ENCODE peak calls at places on chromosomes 16 and 17, in four cellular contexts. One of them, this sample, is unnamed.

GRCh38 chr16:81975637-81976036 is 35.6 kb downstream of the SDR42E1 start:
- DNase-seq in sigmoid colon: no peak
- DNase-seq in esophagus muscularis mucosa: no peak
- DNase-seq in K562: no peak
- DNase-seq in this sample: no peak

GRCh38 chr16:84449156-84450140 is 55.0 kb downstream of the MEAK7 start:
- DNase-seq in sigmoid colon: peak
- DNase-seq in esophagus muscularis mucosa: no peak
- DNase-seq in K562: no peak
- DNase-seq in this sample: peak

GRCh38 chr17:48578616-48579560 is 738 bp upstream of the HOXB4 start:
- DNase-seq in K562: peak
- DNase-seq in esophagus muscularis mucosa: no peak
- DNase-seq in sigmoid colon: no peak
- DNase-seq in this sample: no peak

GRCh38 chr16:69329369-69330285 is 761 bp downstream of the PDF start:
- DNase-seq in sigmoid colon: peak
- DNase-seq in esophagus muscularis mucosa: no peak
- DNase-seq in K562: no peak
- DNase-seq in this sample: no peak

GRCh38 chr16:1061769-1062505 is 10.6 kb upstream of the SSTR5 start:
- DNase-seq in K562: no peak
- DNase-seq in esophagus muscularis mucosa: no peak
- DNase-seq in sigmoid colon: no peak
- DNase-seq in this sample: no peak

GRCh38 chr17:64124609-64125008 is 5.3 kb downstream of the ERN1 start:
- DNase-seq in K562: no peak
- DNase-seq in esophagus muscularis mucosa: no peak
- DNase-seq in sigmoid colon: no peak
- DNase-seq in this sample: no peak

GRCh38 chr17:46833840-46834208 is 15.3 kb upstream of the WNT3 start:
- DNase-seq in sigmoid colon: no peak
- DNase-seq in esophagus muscularis mucosa: no peak
- DNase-seq in K562: no peak
- DNase-seq in this sample: no peak

GRCh38 chr17:34391241-34391640 is 28.2 kb upstream of the CCL1 start:
- DNase-seq in K562: no peak
- DNase-seq in esophagus muscularis mucosa: no peak
- DNase-seq in sigmoid colon: no peak
- DNase-seq in this sample: no peak

GRCh38 chr16:49366669-49367068 is 6.9 kb upstream of the C16orf78 start:
- DNase-seq in sigmoid colon: no peak
- DNase-seq in K562: no peak
- DNase-seq in esophagus muscularis mucosa: no peak
- DNase-seq in this sample: no peak

GRCh38 chr16:54077412-54077821 is 209.2 kb downstream of the IRX3 start:
- DNase-seq in sigmoid colon: no peak
- DNase-seq in K562: no peak
- DNase-seq in esophagus muscularis mucosa: no peak
- DNase-seq in this sample: no peak

GRCh38 chr16:56119138-56119537 is 72.2 kb upstream of the GNAO1 start:
- DNase-seq in sigmoid colon: no peak
- DNase-seq in esophagus muscularis mucosa: no peak
- DNase-seq in K562: no peak
- DNase-seq in this sample: no peak

GRCh38 chr16:67101301-67101675 is 8.5 kb upstream of the PHAF1 start:
- DNase-seq in sigmoid colon: no peak
- DNase-seq in K562: no peak
- DNase-seq in esophagus muscularis mucosa: no peak
- DNase-seq in this sample: no peak

GRCh38 chr17:47207143-47208067 is 1.7 kb upstream of the MYL4 start:
- DNase-seq in esophagus muscularis mucosa: peak
- DNase-seq in K562: no peak
- DNase-seq in sigmoid colon: no peak
- DNase-seq in this sample: no peak

GRCh38 chr16:9657659-9658058 is 524.6 kb downstream of the GRIN2A start:
- DNase-seq in esophagus muscularis mucosa: no peak
- DNase-seq in sigmoid colon: no peak
- DNase-seq in K562: no peak
- DNase-seq in this sample: no peak

GRCh38 chr16:2775317-2775716 is 1.8 kb downstream of the ELOB start:
- DNase-seq in sigmoid colon: no peak
- DNase-seq in esophagus muscularis mucosa: no peak
- DNase-seq in K562: no peak
- DNase-seq in this sample: no peak

GRCh38 chr16:28609631-28610594 is at the start of gene SULT1A1:
- DNase-seq in sigmoid colon: peak
- DNase-seq in esophagus muscularis mucosa: peak
- DNase-seq in K562: peak
- DNase-seq in this sample: peak

GRCh38 chr16:58177347-58177710 is 20.6 kb downstream of the CSNK2A2 start:
- DNase-seq in K562: no peak
- DNase-seq in sigmoid colon: no peak
- DNase-seq in esophagus muscularis mucosa: no peak
- DNase-seq in this sample: no peak

GRCh38 chr17:81436294-81436849 is 41.1 kb downstream of the BAHCC1 start:
- DNase-seq in sigmoid colon: peak
- DNase-seq in esophagus muscularis mucosa: no peak
- DNase-seq in K562: no peak
- DNase-seq in this sample: no peak
- TF ChIP-seq POLR2AphosphoS5 in sigmoid colon: peak
- TF ChIP-seq POLR2AphosphoS5 in esophagus muscularis mucosa: peak
- TF ChIP-seq POLR2AphosphoS5 in K562: no peak
- TF ChIP-seq POLR2AphosphoS5 in this sample: no peak

DNA sequence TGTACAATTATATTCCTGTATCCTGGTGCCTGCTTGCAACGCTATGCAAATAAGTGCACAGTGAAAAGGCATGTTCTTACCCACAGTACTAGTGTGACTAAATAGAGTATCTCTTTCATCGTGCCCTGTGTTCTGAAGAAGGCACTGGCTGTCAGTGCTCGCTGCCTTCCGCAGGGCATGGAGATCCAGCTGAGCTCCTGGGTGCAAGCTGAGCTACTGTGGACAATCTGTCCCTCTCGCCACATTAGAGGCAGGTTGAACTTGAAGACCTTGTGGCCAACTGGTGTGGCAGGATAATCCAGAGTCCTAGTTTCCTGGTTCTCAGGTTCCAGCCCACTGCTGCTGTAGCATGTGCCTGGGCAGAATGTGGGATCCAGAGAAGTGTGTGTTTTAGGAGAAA is 1.9 kb upstream of the ST6GALNAC1 start:
- DNase-seq in esophagus muscularis mucosa: no peak
- DNase-seq in sigmoid colon: no peak
- DNase-seq in K562: no peak
- DNase-seq in this sample: peak
- H3K27ac ChIP-seq in esophagus muscularis mucosa: no peak
- H3K27ac ChIP-seq in sigmoid colon: no peak
- H3K27ac ChIP-seq in K562: no peak
- H3K27ac ChIP-seq in this sample: peak

DNA sequence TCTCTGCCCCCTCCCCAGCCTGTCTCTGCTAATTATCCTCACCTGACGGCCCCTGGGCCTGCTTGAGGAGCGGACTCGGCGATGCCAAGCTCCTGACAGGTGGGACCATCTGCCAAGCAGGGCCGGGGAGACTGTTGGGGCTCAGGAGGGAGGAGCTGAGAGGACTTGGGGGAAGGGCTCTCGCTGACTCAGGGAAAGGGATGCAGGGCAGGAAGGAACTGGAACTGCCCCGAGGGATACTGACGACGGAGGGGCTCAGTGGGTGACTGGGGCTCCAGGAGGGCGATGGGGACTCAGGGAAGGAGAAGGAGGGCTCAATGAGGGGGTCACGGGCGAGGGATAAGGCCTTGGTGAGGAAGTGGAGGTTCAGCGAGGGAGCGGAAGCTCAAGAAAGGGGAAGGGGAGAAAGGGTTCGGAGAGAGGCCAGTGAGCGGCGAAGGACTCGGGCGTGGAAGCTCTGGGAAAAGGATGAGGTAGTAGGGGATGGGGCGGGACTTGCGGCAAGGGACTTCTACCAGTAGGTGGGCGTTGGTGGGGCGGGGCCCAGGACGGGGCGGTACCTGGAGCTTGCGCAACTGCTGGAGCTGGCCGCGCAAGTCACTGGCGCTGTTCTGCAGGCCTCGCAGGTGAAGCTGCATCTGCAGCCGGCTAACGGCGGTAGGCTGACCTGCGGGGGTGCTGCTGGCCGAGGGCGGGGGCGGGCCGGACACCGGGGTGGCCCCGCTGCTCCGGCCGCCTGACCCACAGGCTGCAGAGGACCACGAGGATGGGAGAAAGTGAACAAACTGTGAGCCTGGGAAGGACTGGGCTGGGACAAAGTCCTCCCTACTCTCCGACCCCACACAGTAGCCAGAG is 46.5 kb downstream of the SRCIN1 start:
- DNase-seq in K562: peak
- DNase-seq in esophagus muscularis mucosa: no peak
- DNase-seq in sigmoid colon: peak
- DNase-seq in this sample: peak
- TF ChIP-seq EP300 in K562: no peak
- TF ChIP-seq EP300 in esophagus muscularis mucosa: no peak
- TF ChIP-seq EP300 in sigmoid colon: no peak
- TF ChIP-seq EP300 in this sample: no peak

GRCh38 chr17:40118093-40118492 is 3.7 kb upstream of the MSL1 start:
- DNase-seq in K562: no peak
- DNase-seq in esophagus muscularis mucosa: no peak
- DNase-seq in sigmoid colon: no peak
- DNase-seq in this sample: no peak
- TF ChIP-seq POLR2AphosphoS5 in K562: no peak
- TF ChIP-seq POLR2AphosphoS5 in esophagus muscularis mucosa: no peak
- TF ChIP-seq POLR2AphosphoS5 in sigmoid colon: no peak
- TF ChIP-seq POLR2AphosphoS5 in this sample: no peak

GRCh38 chr17:19296786-19297778 is 59.9 kb downstream of the EPN2 start:
- DNase-seq in K562: no peak
- DNase-seq in esophagus muscularis mucosa: no peak
- DNase-seq in sigmoid colon: no peak
- DNase-seq in this sample: no peak
- H3K27ac ChIP-seq in K562: no peak
- H3K27ac ChIP-seq in esophagus muscularis mucosa: no peak
- H3K27ac ChIP-seq in sigmoid colon: peak
- H3K27ac ChIP-seq in this sample: no peak

GRCh38 chr17:3679186-3680126 is 10.8 kb downstream of the EMC6 start:
- DNase-seq in esophagus muscularis mucosa: no peak
- DNase-seq in K562: no peak
- DNase-seq in sigmoid colon: no peak
- DNase-seq in this sample: no peak
- TF ChIP-seq EP300 in esophagus muscularis mucosa: no peak
- TF ChIP-seq EP300 in K562: no peak
- TF ChIP-seq EP300 in sigmoid colon: no peak
- TF ChIP-seq EP300 in this sample: no peak

GRCh38 chr16:75957870-75958269 is 231.6 kb upstream of the CPHXL start:
- DNase-seq in K562: no peak
- DNase-seq in esophagus muscularis mucosa: no peak
- DNase-seq in sigmoid colon: no peak
- DNase-seq in this sample: no peak
- TF ChIP-seq POLR2AphosphoS5 in K562: no peak
- TF ChIP-seq POLR2AphosphoS5 in esophagus muscularis mucosa: no peak
- TF ChIP-seq POLR2AphosphoS5 in sigmoid colon: no peak
- TF ChIP-seq POLR2AphosphoS5 in this sample: no peak

DNA sequence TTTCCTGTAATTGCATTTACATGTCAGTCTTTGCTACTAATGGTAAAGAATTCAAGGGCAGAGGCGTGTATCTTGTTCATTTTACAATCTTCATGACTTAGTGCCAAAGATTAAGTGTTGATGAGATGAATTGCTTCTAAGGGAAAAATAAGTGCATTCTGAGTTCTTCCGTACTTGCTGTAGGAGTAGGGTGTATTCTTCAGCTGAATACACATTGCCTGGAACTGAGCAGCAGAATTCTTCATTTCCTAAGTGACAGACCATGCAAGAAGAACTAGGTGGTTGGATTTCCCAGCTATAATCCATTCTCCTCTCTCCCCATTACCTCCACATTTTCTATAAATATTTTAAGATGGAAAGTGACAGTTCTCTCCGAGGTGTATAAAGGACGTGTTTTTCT is 104.8 kb downstream of the CACNG3 start:
- DNase-seq in esophagus muscularis mucosa: no peak
- DNase-seq in K562: no peak
- DNase-seq in sigmoid colon: no peak
- DNase-seq in this sample: no peak
- H3K27ac ChIP-seq in esophagus muscularis mucosa: no peak
- H3K27ac ChIP-seq in K562: no peak
- H3K27ac ChIP-seq in sigmoid colon: no peak
- H3K27ac ChIP-seq in this sample: no peak